ENCODE peak calls at places on chromosomes 11 and 22, in nine cellular contexts. K is HCT116, B is ovary, Z is spleen, E is IMR-90, W is esophagus muscularis mucosa, N is suprapubic skin, F is tibial nerve, M is adrenal gland. J is an unnamed sample.

GRCh38 chr22:46262449-46263207 is 515 bp downstream of the PKDREJ start:
- DNase-seq in N (peak; percentile 89), F (peak; percentile 48), M (peak; percentile 61), Z (peak; percentile 92), B (peak; percentile 64), E (peak; percentile 35), K (no peak), W (no peak), J (no peak)

GRCh38 chr22:18109410-18110193 is 1.0 kb upstream of the TUBA8 start:
- DNase-seq in E (no peak), B (no peak), K (no peak), M (no peak), W (no peak), N (no peak), Z (peak; percentile 24), F (no peak), J (no peak)

GRCh38 chr11:102530558-102530957 is at the start of gene MMP7:
- DNase-seq in N (no peak), F (no peak), B (no peak), M (no peak), Z (no peak), E (peak; percentile 57), W (no peak), K (no peak), J (no peak)

GRCh38 chr11:13008625-13009475 is at the start of gene RASSF10:
- DNase-seq in F (no peak), Z (no peak), B (no peak), M (no peak), E (no peak), W (no peak), K (no peak), N (no peak), J (no peak)

GRCh38 chr11:3146612-3147256 is 18.4 kb downstream of the OSBPL5 start:
- DNase-seq in F (no peak), K (no peak), N (no peak), W (no peak), B (no peak), Z (no peak), E (peak; percentile 78), M (no peak), J (no peak)

GRCh38 chr11:326842-327580 is 6.4 kb upstream of the IFITM3 start:
- DNase-seq in B (peak; percentile 88), F (peak; percentile 81), N (no peak), E (peak; percentile 42), K (no peak), Z (peak; percentile 95), M (peak; percentile 84), W (peak; percentile 97), J (peak; percentile 89)

GRCh38 chr11:13705710-13706109 is 37.2 kb downstream of the FAR1 start:
- DNase-seq in B (no peak), N (no peak), K (no peak), M (no peak), F (no peak), W (no peak), Z (no peak), E (no peak), J (no peak)

GRCh38 chr11:6468712-6469495 is 4.8 kb downstream of the TRIM3 start:
- DNase-seq in B (peak; percentile 94), W (peak; percentile 96), M (peak; percentile 89), K (peak; percentile 60), E (peak; percentile 87), Z (peak; percentile 87), F (peak; percentile 76), N (peak; percentile 89), J (peak; percentile 80)

GRCh38 chr11:36249271-36249670 is 40.0 kb downstream of the COMMD9 start:
- DNase-seq in E (peak; percentile 91), M (no peak), F (no peak), Z (no peak), K (no peak), N (no peak), B (no peak), W (no peak), J (no peak)

GRCh38 chr11:116177521-116178220 is 595.1 kb downstream of the BUD13 start:
- DNase-seq in W (no peak), N (peak; percentile 16), E (no peak), F (no peak), M (no peak), K (no peak), Z (no peak), B (no peak), J (no peak)

GRCh38 chr11:118929496-118930151 is 3.9 kb upstream of the BCL9L start:
- DNase-seq in W (peak; percentile 96), Z (peak; percentile 92), F (peak; percentile 63), B (peak; percentile 91), N (peak; percentile 95), E (peak; percentile 77), K (peak; percentile 89), M (peak; percentile 93), J (peak; percentile 90)

GRCh38 chr11:96500440-96500839 is 110.6 kb downstream of the JRKL start:
- DNase-seq in W (no peak), B (no peak), Z (no peak), K (no peak), M (no peak), E (no peak), F (no peak), N (no peak), J (no peak)

DNA sequence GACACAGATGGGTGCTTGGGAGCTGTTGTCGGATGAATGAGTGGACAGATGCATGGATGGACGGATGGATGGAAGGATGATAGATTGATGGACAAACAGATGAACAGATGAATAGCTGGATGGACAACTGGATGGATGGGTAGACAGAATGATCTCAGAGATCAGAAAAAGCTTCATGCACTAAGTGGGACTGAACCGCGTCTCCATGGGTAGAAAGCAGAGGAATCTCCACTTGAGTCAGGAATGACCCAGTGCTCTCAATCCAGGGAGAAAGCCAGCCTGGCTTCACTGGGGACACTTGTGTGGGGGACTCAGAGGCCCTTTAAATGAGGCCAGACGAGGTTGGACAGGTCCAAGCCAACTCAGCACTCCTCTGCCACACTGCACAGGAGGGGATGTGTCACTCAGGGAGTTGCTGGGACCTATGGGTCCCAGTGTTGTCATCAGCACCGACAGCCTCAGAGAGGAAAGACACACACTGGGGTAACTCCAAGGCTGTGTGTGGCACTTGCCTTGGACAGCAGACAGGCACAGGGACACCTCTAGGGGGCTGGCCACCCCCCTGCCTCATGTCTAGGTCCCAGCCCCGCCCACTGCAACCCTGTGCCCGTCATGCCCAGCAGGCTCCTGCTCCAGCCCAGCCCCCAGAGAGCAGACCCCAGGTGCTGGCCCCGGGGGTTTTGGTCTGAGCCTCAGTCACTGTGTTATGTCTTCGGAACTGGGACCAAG is 5.6 kb downstream of the IGLL5 start:
- DNase-seq in F (no peak), K (no peak), E (no peak), W (no peak), Z (peak; percentile 71), N (peak; percentile 76), B (no peak), M (no peak), J (no peak)
- H3K4me1 ChIP-seq in F (no peaks in the 10 kb centered on the region), K (no peaks in the 10 kb centered on the region), E (no peaks in the 10 kb centered on the region), W (no peaks in the 10 kb centered on the region), Z (no peaks in the 10 kb centered on the region), N (no peaks in the 10 kb centered on the region), B (no peaks in the 10 kb centered on the region), M (no peaks in the 10 kb centered on the region), J (no peaks in the 10 kb centered on the region)

GRCh38 chr22:20867179-20868099 is 8.6 kb downstream of the SNAP29 start:
- DNase-seq in K (no peak), B (peak; percentile 36), N (no peak), M (peak; percentile 66), Z (no peak), W (peak; percentile 93), E (peak; percentile 46), F (peak; percentile 20), J (peak; percentile 76)
- TF ChIP-seq POLR2A in K (no peak), B (no peak), N (no peak), M (no peak), Z (peak; percentile 46), W (no peak), E (no peak), F (peak; percentile 62), J (peak; percentile 84)

DNA sequence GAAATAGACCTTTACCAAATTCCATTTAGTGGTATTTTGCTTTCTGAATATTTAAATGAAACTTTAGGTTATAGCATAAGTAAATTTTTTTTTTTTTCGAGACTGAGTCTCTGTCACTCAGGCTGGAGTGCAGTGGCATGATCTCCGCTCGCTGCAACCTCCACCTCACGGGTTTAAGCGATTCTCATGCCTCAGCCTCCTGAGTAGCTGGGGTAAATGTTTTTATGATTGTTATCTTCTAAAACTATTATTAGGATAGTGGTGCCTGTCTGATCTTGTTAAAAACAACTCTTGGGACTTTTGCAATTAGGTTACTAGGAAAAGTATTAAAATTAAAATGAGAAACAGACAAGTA is 20.6 kb downstream of the CRKL start:
- DNase-seq in M (no peak), F (no peak), W (no peak), E (no peak), B (no peak), N (no peak), K (no peak), Z (no peak), J (no peak)
- H3K4me1 ChIP-seq in M (peaks cover 49% of the 10 kb centered on the region), F (peaks cover 62% of the 10 kb centered on the region), W (peaks cover 63% of the 10 kb centered on the region), E (peaks cover 8% of the 10 kb centered on the region), B (peaks cover 18% of the 10 kb centered on the region), N (peaks cover 52% of the 10 kb centered on the region), K (peaks cover 18% of the 10 kb centered on the region), Z (peaks cover 87% of the 10 kb centered on the region), J (peaks cover 48% of the 10 kb centered on the region)

GRCh38 chr22:49933236-49933921 is 14.9 kb downstream of the CRELD2 start:
- DNase-seq in B (peak; percentile 59), K (no peak), Z (peak; percentile 83), M (peak; percentile 84), W (peak; percentile 93), N (no peak), E (no peak), F (peak; percentile 74), J (peak; percentile 44)

GRCh38 chr22:49936018-49936972 is 17.9 kb downstream of the CRELD2 start:
- DNase-seq in W (peak; percentile 98), F (peak; percentile 82), B (peak; percentile 96), K (no peak), E (peak; percentile 86), M (peak; percentile 95), Z (peak; percentile 99), N (peak; percentile 95), J (peak; percentile 98)

GRCh38 chr22:49935561-49935960 is 17.1 kb downstream of the CRELD2 start:
- DNase-seq in N (no peak), E (no peak), K (no peak), F (no peak), B (no peak), W (no peak), M (peak; percentile 46), Z (no peak), J (peak; percentile 80)

GRCh38 chr22:49934891-49935557 is 16.6 kb downstream of the CRELD2 start:
- DNase-seq in M (peak; percentile 78), Z (peak; percentile 98), N (no peak), K (no peak), B (peak; percentile 92), F (peak; percentile 62), E (peak; percentile 39), W (peak; percentile 94), J (peak; percentile 93)

DNA sequence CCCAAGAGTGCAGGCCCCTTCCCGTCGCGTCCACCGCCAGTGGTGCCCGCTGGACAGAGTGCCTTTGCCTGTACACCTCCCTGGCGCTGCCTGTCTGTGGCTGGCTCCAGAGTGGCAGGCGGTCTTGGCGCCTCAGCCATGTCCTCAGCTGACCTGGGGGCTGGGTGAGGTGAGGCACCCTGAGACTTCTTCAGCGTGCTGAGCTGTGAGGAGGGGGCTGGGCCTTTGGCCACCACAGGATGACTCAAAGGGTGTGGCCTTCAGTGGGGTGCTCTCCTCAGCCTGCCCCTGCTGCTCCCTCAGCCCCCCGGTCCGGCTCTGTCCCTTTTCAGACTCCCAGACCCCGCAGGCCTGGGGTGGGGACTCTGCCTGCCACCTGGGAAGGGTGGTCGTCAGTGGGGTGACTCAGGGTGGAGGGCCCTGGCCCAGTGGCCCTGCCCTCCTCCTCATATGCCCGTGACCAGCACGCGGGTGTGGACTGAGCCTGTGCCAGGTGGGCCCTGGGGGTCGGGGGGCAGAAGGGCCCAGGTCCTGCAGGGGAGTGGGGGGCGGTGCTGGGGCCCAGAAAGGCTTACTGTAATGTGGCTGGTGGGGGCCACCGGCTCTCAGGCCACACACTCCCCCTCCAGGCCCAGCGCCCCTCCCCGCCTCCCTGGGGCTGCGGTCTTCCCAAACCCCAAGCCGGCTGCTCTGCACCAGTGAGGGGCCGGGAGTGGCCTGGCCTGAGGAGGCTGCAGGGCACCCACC is 15.9 kb downstream of the CRELD2 start:
- DNase-seq in F (no peak), E (peak; percentile 12), N (no peak), Z (peak; percentile 91), K (no peak), B (peak; percentile 71), W (no peak), M (peak; percentile 75), J (peak; percentile 78)
- TF ChIP-seq POLR2A in F (no peak), E (no peak), N (no peak), Z (no peak), K (no peak), B (no peak), W (peak; percentile 39), M (no peak), J (no peak)